ENCODE peak calls at places on chromosomes 11 and 22, in five cellular contexts. X is psoas muscle, I is transverse colon, M is cardiac muscle cell, B is fibroblast of lung. L is an unnamed sample.

GRCh38 chr11:61270354-61271070 is 24.6 kb downstream of the VWCE start:
- DNase-seq in B (peak), X (no peak), M (no peak), I (no peak), L (no peak)

GRCh38 chr11:118914178-118914918 is 11.4 kb downstream of the BCL9L start:
- DNase-seq in M (no peak), X (peak), B (no peak), I (peak), L (no peak)

GRCh38 chr11:110711776-110712642 is at the start of gene ARHGAP20:
- DNase-seq in M (peak), B (peak), I (peak), X (peak), L (no peak)

GRCh38 chr11:111845256-111846028 is 25.9 kb downstream of the ALG9 start:
- DNase-seq in M (no peak), I (no peak), B (no peak), X (no peak), L (no peak)

GRCh38 chr11:72239296-72239848 is 4.6 kb downstream of the PHOX2A start:
- DNase-seq in B (peak), M (no peak), I (peak), X (peak), L (no peak)

GRCh38 chr11:5666396-5666780 is 18.5 kb downstream of the TRIM5 start:
- DNase-seq in B (no peak), M (no peak), I (no peak), X (no peak), L (no peak)

GRCh38 chr22:20548806-20549205 is 41.4 kb downstream of the MED15 start:
- DNase-seq in M (no peak), I (no peak), X (no peak), B (no peak), L (no peak)

GRCh38 chr11:17036666-17037658 is 22.7 kb upstream of the PLEKHA7 start:
- DNase-seq in X (no peak), M (peak), I (peak), B (no peak), L (no peak)

GRCh38 chr11:27209562-27210005 is 153.4 kb downstream of the CCDC34 start:
- DNase-seq in X (peak), B (peak), I (no peak), M (peak), L (peak)

GRCh38 chr11:70569173-70569890 is 171.0 kb downstream of the CTTN start:
- DNase-seq in X (no peak), B (no peak), M (no peak), I (no peak), L (no peak)

GRCh38 chr11:70569996-70570692 is 171.8 kb downstream of the CTTN start:
- DNase-seq in X (no peak), I (no peak), B (no peak), M (no peak), L (no peak)

GRCh38 chr11:70566768-70567530 is 168.6 kb downstream of the CTTN start:
- DNase-seq in X (peak), M (no peak), B (no peak), I (no peak), L (no peak)

GRCh38 chr11:70567680-70568503 is 169.6 kb downstream of the CTTN start:
- DNase-seq in I (peak), X (peak), B (peak), M (no peak), L (no peak)

DNA sequence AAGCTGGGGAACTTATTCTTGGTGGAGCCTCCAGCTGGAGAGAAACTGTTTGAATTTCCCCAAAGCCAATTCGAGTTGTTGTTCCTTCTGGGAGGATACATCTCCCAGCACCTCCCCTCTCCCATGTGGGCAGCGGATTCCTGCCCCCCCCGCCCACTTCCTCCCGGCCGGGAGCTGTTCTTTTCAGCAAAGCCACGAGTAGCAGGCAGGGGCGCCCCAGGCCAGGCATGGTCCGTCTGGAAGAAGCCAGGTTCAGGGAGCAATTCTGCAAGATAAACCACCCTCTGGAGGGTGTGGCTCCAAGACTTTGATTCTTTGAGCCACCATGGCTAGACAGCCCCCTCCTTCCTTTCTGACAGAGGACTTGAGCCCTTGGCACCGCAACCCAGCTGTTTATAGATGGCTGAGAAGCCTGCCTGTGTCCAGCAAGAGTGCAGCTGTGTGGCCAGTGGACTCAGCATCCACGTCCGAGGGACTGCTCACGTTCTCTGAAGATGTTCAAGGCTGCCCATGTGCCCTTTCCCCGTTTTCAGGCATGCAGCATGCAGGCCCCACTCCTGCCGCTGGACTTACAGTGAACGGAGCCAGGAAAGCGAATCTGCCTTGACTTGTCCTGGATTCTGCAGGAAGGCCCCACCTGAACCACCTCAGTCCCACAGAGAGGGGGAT is 170.3 kb downstream of the CTTN start:
- DNase-seq in X (peak), I (peak), M (peak), B (peak), L (no peak)
- H3K4me3 ChIP-seq in X (peak), I (no peak), M (no peak), B (peak), L (peak)

DNA sequence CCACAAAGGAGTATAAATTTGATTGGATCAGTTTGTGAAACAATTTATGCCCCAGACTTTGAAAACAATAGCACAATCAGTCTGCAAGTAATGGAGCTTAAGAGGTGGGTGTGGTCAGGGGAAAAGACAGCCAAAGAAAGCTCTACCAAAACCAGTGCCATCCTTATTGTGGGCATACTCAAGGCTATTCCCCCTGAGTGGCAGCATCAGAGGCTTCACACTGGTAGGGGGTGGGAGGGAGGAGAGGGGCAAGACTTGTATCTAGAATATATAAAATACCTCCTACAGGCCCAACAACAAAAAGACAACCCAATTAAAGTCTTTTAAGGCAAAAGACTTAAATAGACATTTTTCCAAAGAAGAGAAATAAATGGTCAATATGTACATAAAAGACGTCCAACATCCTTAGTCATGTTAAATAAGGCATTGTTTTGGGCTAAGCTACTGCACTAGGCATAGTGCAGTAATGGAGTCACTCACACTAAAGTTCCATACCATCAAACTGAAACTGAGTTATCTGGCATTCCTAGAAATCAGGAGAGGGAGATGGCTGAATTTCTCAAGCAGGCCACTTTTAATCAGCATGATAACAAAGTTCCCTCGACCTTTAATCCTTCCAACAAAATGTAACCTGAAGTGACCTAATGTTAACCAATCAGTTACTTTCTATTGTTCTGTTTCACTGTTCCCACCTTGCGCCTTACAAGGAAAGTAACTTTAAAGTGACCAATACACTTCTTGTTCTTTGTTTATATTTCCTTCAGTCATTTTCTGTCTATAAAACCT is 24.8 kb downstream of the NARS2 start:
- DNase-seq in I (no peak), X (no peak), M (peak), B (no peak), L (no peak)
- H3K4me3 ChIP-seq in I (no peak), X (no peak), M (no peak), B (no peak), L (no peak)

GRCh38 chr11:133939558-133939957 is 17.2 kb downstream of the IGSF9B start:
- DNase-seq in M (no peak), X (no peak), I (no peak), B (no peak), L (no peak)

GRCh38 chr11:133937015-133937414 is 19.8 kb downstream of the IGSF9B start:
- DNase-seq in M (no peak), I (no peak), B (no peak), X (no peak), L (no peak)

GRCh38 chr11:133937468-133937867 is 19.3 kb downstream of the IGSF9B start:
- DNase-seq in X (no peak), B (no peak), I (no peak), M (no peak), L (no peak)

GRCh38 chr11:133936551-133936950 is 20.2 kb downstream of the IGSF9B start:
- DNase-seq in X (no peak), B (no peak), I (no peak), M (no peak), L (no peak)

GRCh38 chr11:133938166-133938565 is 18.6 kb downstream of the IGSF9B start:
- DNase-seq in B (no peak), X (no peak), M (no peak), I (no peak), L (no peak)
- H3K4me3 ChIP-seq in B (no peak), X (no peak), M (no peak), I (no peak), L (no peak)

DNA sequence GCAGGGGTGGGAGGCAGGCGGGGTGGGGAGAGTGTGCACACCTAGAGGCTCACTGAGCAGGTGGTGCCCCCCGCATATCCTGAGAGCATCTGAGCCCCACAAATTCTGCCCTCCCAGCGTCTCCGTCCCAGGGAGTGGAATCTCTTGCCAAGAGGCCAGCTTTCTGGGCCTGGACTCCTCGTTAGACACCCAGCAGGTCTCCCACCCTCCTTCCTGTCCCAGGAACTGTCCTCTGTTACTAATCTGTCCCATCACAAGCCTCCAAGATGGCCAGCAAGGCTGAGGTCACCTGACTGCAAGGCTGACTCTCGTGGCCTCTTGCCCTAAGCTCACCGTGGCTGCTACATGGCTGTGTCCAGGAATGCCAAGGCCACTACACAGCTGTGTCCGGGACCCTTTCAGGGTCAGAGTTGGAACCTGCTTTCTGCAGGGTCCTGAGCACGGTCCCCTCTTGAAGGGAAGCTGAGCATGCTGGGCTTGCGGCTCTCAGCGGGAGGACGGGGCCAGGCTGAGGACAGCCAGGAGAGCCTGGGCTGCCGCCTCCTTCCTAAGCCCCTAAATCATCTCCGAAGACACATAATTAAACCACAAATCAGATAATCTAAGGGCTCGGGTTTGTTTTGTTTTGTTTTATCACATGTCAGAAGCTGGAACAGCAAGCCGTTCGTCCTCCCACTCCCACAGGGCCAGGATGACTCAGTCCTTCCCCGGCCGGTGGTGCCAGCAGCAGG is 1327.3 kb downstream of the TBC1D22A start:
- DNase-seq in B (peak), I (no peak), X (peak), M (no peak), L (no peak)
- H3K4me3 ChIP-seq in B (no peak), I (no peak), X (peak), M (no peak), L (no peak)

GRCh38 chr11:128830290-128830813 is 36.7 kb downstream of the KCNJ1 start:
- DNase-seq in B (no peak), I (no peak), X (no peak), M (no peak), L (no peak)

GRCh38 chr11:128825050-128825806 is 41.9 kb downstream of the KCNJ1 start:
- DNase-seq in I (no peak), B (no peak), X (no peak), M (no peak), L (no peak)

GRCh38 chr11:128824199-128825049 is 42.7 kb downstream of the KCNJ1 start:
- DNase-seq in M (no peak), I (no peak), B (peak), X (no peak), L (no peak)

GRCh38 chr11:128828350-128828749 is 38.7 kb downstream of the KCNJ1 start:
- DNase-seq in M (no peak), X (no peak), I (no peak), B (no peak), L (no peak)

DNA sequence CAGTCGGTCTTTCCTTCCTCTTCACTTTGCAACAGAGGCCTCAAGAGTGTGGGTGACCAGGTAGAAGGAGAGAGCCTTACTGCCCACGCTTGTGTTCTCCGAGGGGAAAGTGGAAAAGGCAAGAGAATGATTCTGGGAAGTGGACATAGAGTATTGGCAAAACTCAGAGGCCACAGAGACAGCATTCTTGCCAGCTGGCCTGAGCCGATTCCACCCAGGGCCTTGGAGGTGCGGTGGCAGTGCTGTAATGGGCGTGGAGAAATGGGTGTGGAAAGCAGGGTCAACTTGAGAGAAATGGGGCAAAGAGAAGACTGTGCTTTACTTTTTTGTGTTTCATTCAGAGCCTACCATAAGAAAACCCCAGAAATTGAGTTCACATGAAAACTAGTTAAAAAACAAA is 39.6 kb downstream of the KCNJ1 start:
- DNase-seq in B (no peak), I (no peak), X (no peak), M (no peak), L (no peak)
- H3K4me3 ChIP-seq in B (no peak), I (no peak), X (no peak), M (no peak), L (no peak)

L was measured in skeletal muscle cell.